ENCODE peak calls at places on chromosome 20, in nine cellular contexts. T, U, I, Z, A, P, W, E and F are unnamed samples.

GRCh38 chr20:58150772-58151171 is 77.7 kb downstream of the ANKRD60 start:
- DNase-seq in T (no peak), U (no peak), I (no peak), Z (peak; percentile 26), A (no peak), P (no peak), W (peak; percentile 36), E (no peak), F (no peak)

GRCh38 chr20:33954504-33954903 is 39.2 kb upstream of the RALY start:
- DNase-seq in T (no peak), U (no peak), I (no peak), Z (no peak), A (no peak), P (no peak), W (no peak), E (no peak), F (no peak)

GRCh38 chr20:61352381-61353260 is 100.6 kb downstream of the CDH4 start:
- DNase-seq in T (no peak), U (no peak), I (no peak), Z (no peak), A (no peak), P (no peak), W (no peak), E (no peak), F (no peak)

GRCh38 chr20:21397341-21398108 is at the start of gene NKX2-4:
- DNase-seq in T (no peak), U (peak; percentile 1), I (no peak), Z (no peak), A (no peak), P (no peak), W (no peak), E (no peak), F (no peak)

GRCh38 chr20:56925696-56926101 is 296.6 kb downstream of the TFAP2C start:
- DNase-seq in T (no peak), U (no peak), I (no peak), Z (peak; percentile 22), A (no peak), P (no peak), W (no peak), E (no peak), F (no peak)

GRCh38 chr20:32125511-32125910 is 16.0 kb downstream of the TM9SF4 start:
- DNase-seq in T (no peak), U (no peak), I (no peak), Z (no peak), A (no peak), P (no peak), W (no peak), E (no peak), F (no peak)

GRCh38 chr20:36548006-36548315 is 6.6 kb downstream of the MYL9 start:
- DNase-seq in T (no peak), U (no peak), I (no peak), Z (peak; percentile 40), A (no peak), P (no peak), W (no peak), E (no peak), F (no peak)

GRCh38 chr20:36384022-36384619 is 78.0 kb downstream of the DLGAP4 start:
- DNase-seq in T (no peak), U (no peak), I (peak; percentile 67), Z (peak; percentile 73), A (peak; percentile 9), P (peak; percentile 39), W (peak; percentile 92), E (no peak), F (peak; percentile 70)

GRCh38 chr20:56395166-56395565 is 2.7 kb downstream of the CSTF1 start:
- DNase-seq in T (no peak), U (no peak), I (no peak), Z (no peak), A (no peak), P (no peak), W (no peak), E (no peak), F (no peak)

GRCh38 chr20:64188682-64189529 is 24.7 kb downstream of the MYT1 start:
- DNase-seq in T (no peak), U (no peak), I (no peak), Z (peak; percentile 35), A (peak; percentile 44), P (no peak), W (peak; percentile 63), E (no peak), F (peak; percentile 64)

GRCh38 chr20:38112943-38113294 is 52.2 kb downstream of the TGM2 start:
- DNase-seq in T (no peak), U (no peak), I (no peak), Z (no peak), A (no peak), P (no peak), W (no peak), E (no peak), F (no peak)